ENCODE peak calls at places on chromosomes 3 and 15, in four cellular contexts. E is activated CD4-positive, CD25-positive, alpha-beta regulatory T cell treated with anti-CD3 and anti-CD28 coated beads, Interleukin-2, amount 50 U/mL, for 72 hours; J is kidney epithelial cell; T is GM23338. F is an unnamed sample.

GRCh38 chr3:160006282-160007163 is 17.9 kb downstream of the IL12A start:
- DNase-seq in E (no peak), T (peak), J (no peak), F (peak)

GRCh38 chr15:66838671-66839239 is 136.7 kb downstream of the SMAD6 start:
- DNase-seq in T (peak), J (no peak), E (no peak), F (no peak)

GRCh38 chr3:101825904-101826445 is 23.3 kb upstream of the NFKBIZ start:
- DNase-seq in J (no peak), T (no peak), E (no peak), F (no peak)

GRCh38 chr3:195139876-195140240 is 131.1 kb downstream of the XXYLT1 start:
- DNase-seq in T (no peak), J (no peak), E (no peak), F (no peak)

GRCh38 chr3:94046533-94046932 is 16.2 kb downstream of the DHFR2 start:
- DNase-seq in J (no peak), T (no peak), E (no peak), F (no peak)

GRCh38 chr3:108406661-108407206 is 103.7 kb downstream of the MYH15 start:
- DNase-seq in T (peak), E (no peak), J (peak), F (no peak)

GRCh38 chr3:100717063-100717462 is 7.8 kb downstream of the TFG start:
- DNase-seq in J (no peak), T (no peak), E (no peak), F (no peak)

GRCh38 chr3:195548046-195548445 is 4.9 kb upstream of the PPP1R2 start:
- DNase-seq in E (no peak), T (no peak), J (no peak), F (no peak)

GRCh38 chr3:186532641-186533072 is 11.5 kb downstream of the CRYGS start:
- DNase-seq in T (no peak), J (peak), E (no peak), F (no peak)

GRCh38 chr15:74956648-74957300 is at the start of gene RPP25:
- DNase-seq in E (peak), J (peak), T (peak), F (peak)

GRCh38 chr3:108505811-108506210 is 4.6 kb downstream of the MYH15 start:
- DNase-seq in T (peak), J (no peak), E (no peak), F (no peak)

GRCh38 chr15:70493787-70494514 is 269.4 kb downstream of the UACA start:
- DNase-seq in J (no peak), T (no peak), E (no peak), F (no peak)

GRCh38 chr3:66398228-66399025 is 102.4 kb downstream of the LRIG1 start:
- DNase-seq in J (no peak), E (no peak), T (no peak), F (no peak)

GRCh38 chr15:96333194-96334016 is 2.9 kb downstream of the NR2F2 start:
- DNase-seq in E (no peak), T (peak), J (no peak), F (peak)

GRCh38 chr3:42205800-42206514 is 60.0 kb downstream of the CCK start:
- DNase-seq in T (peak), E (no peak), J (no peak), F (no peak)

F was measured in H9.